ENCODE peak calls at places on chromosomes 2 and 18, in ten cellular contexts. F, E, W, K, T, Q, S, A, Z and N are unnamed samples.

GRCh38 chr2:218323526-218324472 is 31.5 kb upstream of the TMBIM1 start:
- DNase-seq in F (peak; percentile 92), E (peak; percentile 32), W (peak; percentile 86), K (peak; percentile 42), T (no peak), Q (peak; percentile 32), S (peak; percentile 37), A (peak; percentile 49), Z (peak; percentile 15), N (peak; percentile 30)

GRCh38 chr2:240847817-240848216 is 20.8 kb upstream of the AGXT start:
- DNase-seq in F (no peak), E (no peak), W (no peak), K (no peak), T (no peak), Q (no peak), S (no peak), A (no peak), Z (no peak), N (no peak)

GRCh38 chr2:18435425-18436037 is 124.9 kb downstream of the RDH14 start:
- DNase-seq in F (peak; percentile 89), E (peak; percentile 41), W (no peak), K (peak; percentile 25), T (peak; percentile 36), Q (peak; percentile 50), S (peak; percentile 70), A (peak; percentile 88), Z (peak; percentile 79), N (peak; percentile 87)

GRCh38 chr2:1484131-1484884 is 71.0 kb downstream of the TPO start:
- DNase-seq in F (no peak), E (no peak), W (no peak), K (no peak), T (no peak), Q (no peak), S (no peak), A (no peak), Z (no peak), N (no peak)

GRCh38 chr2:43142921-43143438 is 83.4 kb downstream of the ZFP36L2 start:
- DNase-seq in F (no peak), E (no peak), W (no peak), K (no peak), T (peak; percentile 57), Q (no peak), S (no peak), A (peak; percentile 37), Z (no peak), N (peak; percentile 38)

GRCh38 chr18:45370190-45371010 is 244.9 kb upstream of the SLC14A2 start:
- DNase-seq in F (peak; percentile 82), E (peak; percentile 66), W (no peak), K (no peak), T (no peak), Q (peak; percentile 28), S (peak; percentile 37), A (no peak), Z (no peak), N (peak; percentile 70)

GRCh38 chr2:206780671-206781070 is 15.3 kb downstream of the FASTKD2 start:
- DNase-seq in F (no peak), E (no peak), W (no peak), K (no peak), T (no peak), Q (no peak), S (no peak), A (no peak), Z (no peak), N (no peak)

GRCh38 chr2:29066271-29066860 is 8.0 kb downstream of the PCARE start:
- DNase-seq in F (peak; percentile 79), E (peak; percentile 27), W (no peak), K (peak; percentile 30), T (no peak), Q (no peak), S (peak; percentile 5), A (peak; percentile 44), Z (no peak), N (peak; percentile 69)

GRCh38 chr2:3942841-3943240 is 239.5 kb downstream of the DCDC2C start:
- DNase-seq in F (no peak), E (no peak), W (no peak), K (no peak), T (no peak), Q (no peak), S (no peak), A (no peak), Z (no peak), N (no peak)

GRCh38 chr18:24078391-24078790 is 60.5 kb upstream of the CABYR start:
- DNase-seq in F (no peak), E (no peak), W (no peak), K (no peak), T (no peak), Q (no peak), S (no peak), A (no peak), Z (peak; percentile 5), N (no peak)

GRCh38 chr18:42183746-42184145 is 228.7 kb downstream of the PIK3C3 start:
- DNase-seq in F (peak; percentile 79), E (peak; percentile 95), W (no peak), K (peak; percentile 34), T (no peak), Q (no peak), S (peak; percentile 62), A (peak; percentile 81), Z (peak; percentile 92), N (peak; percentile 78)

GRCh38 chr2:170739048-170739447 is 23.9 kb downstream of the SP5 start:
- DNase-seq in F (peak; percentile 83), E (peak; percentile 96), W (no peak), K (peak; percentile 85), T (no peak), Q (no peak), S (peak; percentile 92), A (peak; percentile 94), Z (peak; percentile 88), N (peak; percentile 92)

GRCh38 chr2:201377218-201377617 is 20.1 kb upstream of the FLACC1 start:
- DNase-seq in F (no peak), E (no peak), W (no peak), K (no peak), T (no peak), Q (no peak), S (no peak), A (no peak), Z (no peak), N (no peak)
- TF ChIP-seq CTCF in F (no peak), E (no peak), W (no peak), K (no peak), T (no peak), Q (no peak), S (no peak), A (no peak), Z (no peak), N (no peak)

GRCh38 chr2:96751800-96752199 is 8.9 kb upstream of the CNNM4 start:
- DNase-seq in F (no peak), E (no peak), W (no peak), K (no peak), T (no peak), Q (no peak), S (no peak), A (no peak), Z (no peak), N (no peak)
- TF ChIP-seq CTCF in F (no peak), E (no peak), W (no peak), K (no peak), T (no peak), Q (no peak), S (no peak), A (no peak), Z (no peak), N (no peak)

GRCh38 chr18:8708670-8709069 is 3.3 kb downstream of the MTCL1 start:
- DNase-seq in F (no peak), E (no peak), W (no peak), K (no peak), T (peak; percentile 36), Q (no peak), S (no peak), A (no peak), Z (no peak), N (no peak)

GRCh38 chr18:8706545-8706980 is 1.2 kb downstream of the MTCL1 start:
- DNase-seq in F (no peak), E (no peak), W (no peak), K (peak; percentile 28), T (peak; percentile 63), Q (no peak), S (no peak), A (no peak), Z (peak; percentile 17), N (no peak)

GRCh38 chr18:8707946-8708345 is 2.6 kb downstream of the MTCL1 start:
- DNase-seq in F (no peak), E (no peak), W (no peak), K (no peak), T (no peak), Q (no peak), S (no peak), A (no peak), Z (no peak), N (no peak)

GRCh38 chr18:8705941-8706544 is 687 bp downstream of the MTCL1 start:
- DNase-seq in F (peak; percentile 24), E (no peak), W (no peak), K (peak; percentile 15), T (peak; percentile 61), Q (no peak), S (no peak), A (no peak), Z (no peak), N (no peak)

DNA sequence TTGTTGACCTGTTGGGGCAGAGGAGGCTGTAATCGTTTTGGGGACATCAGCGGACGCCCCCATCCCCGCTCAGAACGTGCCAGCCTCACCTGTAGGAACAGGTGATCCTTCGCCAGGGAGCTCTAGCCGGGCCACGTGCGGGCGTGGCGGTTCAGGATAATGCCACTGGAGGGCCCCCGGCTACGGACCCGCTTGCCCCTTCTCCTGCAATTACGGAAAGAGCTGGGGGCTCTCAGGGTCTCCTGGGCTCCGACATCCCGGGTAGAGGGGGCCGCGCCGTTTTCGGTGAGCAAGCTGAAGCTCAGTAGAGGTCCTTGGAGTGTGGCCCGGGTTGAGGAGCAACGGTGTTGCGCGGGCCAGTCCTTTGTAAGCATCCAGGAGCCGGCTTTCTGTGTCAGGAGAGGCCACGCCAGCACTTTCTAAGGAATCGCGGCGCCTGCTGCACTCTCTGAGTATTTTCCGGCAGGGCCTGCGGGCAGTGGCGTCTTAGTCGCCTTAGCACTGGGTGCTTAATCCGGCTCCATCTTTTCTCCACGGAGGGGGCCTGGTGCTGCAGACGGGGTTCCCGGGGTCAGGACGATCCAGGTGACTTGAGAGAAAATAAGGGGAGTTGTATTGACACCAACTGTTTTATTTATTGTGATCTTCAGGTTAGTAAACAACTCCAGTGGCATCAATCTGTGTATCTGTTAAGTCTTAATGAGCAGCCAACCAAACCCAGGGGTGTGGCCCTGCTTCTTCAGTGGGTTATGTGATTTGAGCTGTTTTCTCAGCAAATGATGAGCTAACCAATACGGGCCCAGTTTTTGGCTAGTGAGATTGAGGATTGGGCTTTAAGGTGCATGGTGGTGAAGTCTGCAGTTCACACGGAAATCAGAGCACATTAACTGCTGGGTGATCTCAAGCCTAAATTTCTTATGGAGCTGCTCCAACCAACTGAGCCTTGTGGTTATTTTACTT is 1.9 kb downstream of the MTCL1 start:
- DNase-seq in F (peak; percentile 69), E (peak; percentile 86), W (peak; percentile 77), K (peak; percentile 68), T (peak; percentile 89), Q (peak; percentile 51), S (peak; percentile 70), A (peak; percentile 48), Z (peak; percentile 79), N (peak; percentile 69)
- TF ChIP-seq CTCF in F (peak; percentile 43), E (peak; percentile 5), W (peak; percentile 62), K (peak; percentile 68), T (peak; percentile 75), Q (peak; percentile 26), S (peak; percentile 51), A (no peak), Z (peak; percentile 44), N (no peak)

DNA sequence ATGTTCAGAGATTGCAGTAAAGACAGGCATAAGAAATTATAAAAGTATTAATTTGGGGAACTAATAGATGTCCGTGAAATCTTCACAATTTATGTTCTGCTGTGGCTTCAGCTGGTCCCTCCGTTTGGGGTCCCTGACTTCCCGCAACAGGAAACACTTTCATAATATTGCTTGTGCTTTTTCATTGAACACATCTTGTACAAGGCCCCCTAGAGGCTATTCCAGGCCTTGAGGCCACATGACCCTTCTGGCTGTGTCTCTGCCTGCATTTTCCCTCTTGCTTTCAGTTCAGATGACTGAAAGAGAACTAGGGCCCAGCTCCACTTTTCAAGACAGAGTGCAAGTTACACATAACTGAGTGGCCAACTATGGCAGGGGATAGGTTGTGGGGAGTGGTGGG is 164.1 kb downstream of the TMEM247 start:
- DNase-seq in F (no peak), E (no peak), W (no peak), K (no peak), T (peak; percentile 7), Q (no peak), S (no peak), A (no peak), Z (no peak), N (no peak)
- TF ChIP-seq CTCF in F (peak; percentile 5), E (peak; percentile 3), W (peak; percentile 30), K (no peak), T (no peak), Q (no peak), S (peak; percentile 44), A (no peak), Z (peak; percentile 18), N (no peak)